ENCODE peak calls at places on chromosome 9, in five cellular contexts. One of them, this sample, is unnamed.

GRCh38 chr9:136119259-136120118 is 814 bp upstream of the TMEM250 start:
- DNase-seq in stimulated activated naive CD4-positive, alpha-beta T cell: peak; percentile 20
- DNase-seq in NCI-H1694: no peak
- DNase-seq in aorta: no peak
- DNase-seq in substantia nigra: no peak
- DNase-seq in this sample: no peak

GRCh38 chr9:134431626-134432025 is 105.4 kb downstream of the RXRA start:
- DNase-seq in NCI-H1694: no peak
- DNase-seq in substantia nigra: no peak
- DNase-seq in aorta: no peak
- DNase-seq in stimulated activated naive CD4-positive, alpha-beta T cell: no peak
- DNase-seq in this sample: no peak

GRCh38 chr9:100440071-100440470 is 13.1 kb downstream of the MSANTD3 start:
- DNase-seq in stimulated activated naive CD4-positive, alpha-beta T cell: no peak
- DNase-seq in substantia nigra: no peak
- DNase-seq in aorta: no peak
- DNase-seq in NCI-H1694: no peak
- DNase-seq in this sample: no peak

GRCh38 chr9:124475158-124475867 is 25.1 kb downstream of the ADGRD2 start:
- DNase-seq in NCI-H1694: no peak
- DNase-seq in stimulated activated naive CD4-positive, alpha-beta T cell: no peak
- DNase-seq in aorta: no peak
- DNase-seq in substantia nigra: no peak
- DNase-seq in this sample: no peak

GRCh38 chr9:36029202-36029601 is 7.5 kb upstream of the RECK start:
- DNase-seq in aorta: no peak
- DNase-seq in substantia nigra: no peak
- DNase-seq in stimulated activated naive CD4-positive, alpha-beta T cell: no peak
- DNase-seq in NCI-H1694: no peak
- DNase-seq in this sample: no peak

GRCh38 chr9:88522360-88522759 is 12.6 kb upstream of the NXNL2 start:
- DNase-seq in substantia nigra: no peak
- DNase-seq in stimulated activated naive CD4-positive, alpha-beta T cell: no peak
- DNase-seq in NCI-H1694: no peak
- DNase-seq in aorta: peak; percentile 52
- DNase-seq in this sample: peak; percentile 19

GRCh38 chr9:34742710-34743109 is 32.8 kb upstream of the CCL21 start:
- DNase-seq in aorta: no peak
- DNase-seq in stimulated activated naive CD4-positive, alpha-beta T cell: no peak
- DNase-seq in substantia nigra: no peak
- DNase-seq in NCI-H1694: no peak
- DNase-seq in this sample: no peak

GRCh38 chr9:37905776-37906175 is 1.8 kb upstream of the SLC25A51 start:
- DNase-seq in aorta: no peak
- DNase-seq in stimulated activated naive CD4-positive, alpha-beta T cell: no peak
- DNase-seq in NCI-H1694: no peak
- DNase-seq in substantia nigra: no peak
- DNase-seq in this sample: no peak

GRCh38 chr9:4389755-4390154 is 89.9 kb upstream of the GLIS3 start:
- DNase-seq in substantia nigra: no peak
- DNase-seq in aorta: no peak
- DNase-seq in stimulated activated naive CD4-positive, alpha-beta T cell: no peak
- DNase-seq in NCI-H1694: no peak
- DNase-seq in this sample: no peak

GRCh38 chr9:682633-683508 is 158.6 kb upstream of the DMRT1 start:
- DNase-seq in stimulated activated naive CD4-positive, alpha-beta T cell: no peak
- DNase-seq in substantia nigra: no peak
- DNase-seq in NCI-H1694: no peak
- DNase-seq in aorta: no peak
- DNase-seq in this sample: no peak

This sample was measured in posterior vena cava.